ENCODE peak calls at places on chromosome 14, in seven cellular contexts. V is progenitor cell of endocrine pancreas; A is stomach; O is HFFc6; X is lung; K is AG04450; M is CD4-positive, alpha-beta T cell. E is an unnamed sample.

GRCh38 chr14:20434701-20435453 is 1.1 kb downstream of the KLHL33 start:
- DNase-seq in V (no peak), A (no peak), O (no peak), X (no peak), K (no peak), M (no peak), E (no peak)

GRCh38 chr14:104702106-104702505 is 12.7 kb downstream of the INF2 start:
- DNase-seq in V (no peak), A (no peak), O (no peak), X (no peak), K (no peak), M (no peak), E (no peak)

GRCh38 chr14:61455351-61455750 is 134.0 kb downstream of the PRKCH start:
- DNase-seq in V (no peak), A (no peak), O (no peak), X (peak; percentile 23), K (no peak), M (no peak), E (no peak)

GRCh38 chr14:51210594-51210993 is 29.5 kb upstream of the TMX1 start:
- DNase-seq in V (no peak), A (no peak), O (no peak), X (no peak), K (no peak), M (no peak), E (no peak)

GRCh38 chr14:104891121-104891551 is 26.1 kb downstream of the CEP170B start:
- DNase-seq in V (no peak), A (no peak), O (no peak), X (no peak), K (no peak), M (no peak), E (no peak)

GRCh38 chr14:89186850-89187376 is 230.1 kb downstream of the FOXN3 start:
- DNase-seq in V (no peak), A (no peak), O (no peak), X (no peak), K (no peak), M (no peak), E (peak; percentile 44)

GRCh38 chr14:94880805-94881204 is 110.9 kb upstream of the GSC start:
- DNase-seq in V (no peak), A (no peak), O (no peak), X (no peak), K (no peak), M (no peak), E (no peak)

GRCh38 chr14:37585101-37585479 is 10.0 kb downstream of the FOXA1 start:
- DNase-seq in V (no peak), A (peak; percentile 69), O (no peak), X (no peak), K (no peak), M (no peak), E (no peak)

GRCh38 chr14:20841096-20841495 is 38.5 kb upstream of the RNASE1 start:
- DNase-seq in V (no peak), A (no peak), O (no peak), X (no peak), K (no peak), M (no peak), E (no peak)

GRCh38 chr14:99164712-99165111 is 107.3 kb downstream of the BCL11B start:
- DNase-seq in V (no peak), A (peak; percentile 16), O (no peak), X (no peak), K (no peak), M (no peak), E (no peak)

GRCh38 chr14:64194404-64194803 is 99.8 kb downstream of the ESR2 start:
- DNase-seq in V (no peak), A (no peak), O (no peak), X (no peak), K (no peak), M (no peak), E (no peak)

GRCh38 chr14:76654573-76654955 is 106.7 kb upstream of the VASH1 start:
- DNase-seq in V (no peak), A (no peak), O (no peak), X (no peak), K (no peak), M (no peak), E (no peak)

GRCh38 chr14:82075566-82075965 is 541.9 kb upstream of the SEL1L start:
- DNase-seq in V (peak; percentile 77), A (peak; percentile 27), O (no peak), X (no peak), K (no peak), M (no peak), E (no peak)

GRCh38 chr14:92960706-92961566 is 38.0 kb downstream of the CHGA start:
- DNase-seq in V (no peak), A (no peak), O (peak; percentile 44), X (no peak), K (peak; percentile 11), M (no peak), E (no peak)

GRCh38 chr14:52987514-52987913 is 36.7 kb upstream of the FERMT2 start:
- DNase-seq in V (no peak), A (no peak), O (no peak), X (no peak), K (no peak), M (no peak), E (no peak)

GRCh38 chr14:96423446-96424103 is 31.6 kb downstream of the AK7 start:
- DNase-seq in V (no peak), A (no peak), O (no peak), X (no peak), K (no peak), M (no peak), E (no peak)

GRCh38 chr14:77184396-77185092 is 2.9 kb downstream of the TMEM63C start:
- DNase-seq in V (no peak), A (no peak), O (no peak), X (no peak), K (no peak), M (no peak), E (no peak)

GRCh38 chr14:34906287-34906686 is 31.1 kb upstream of the BAZ1A start:
- DNase-seq in V (no peak), A (no peak), O (no peak), X (no peak), K (no peak), M (no peak), E (no peak)

GRCh38 chr14:34501997-34502396 is 37.5 kb downstream of the EAPP start:
- DNase-seq in V (no peak), A (no peak), O (no peak), X (no peak), K (no peak), M (no peak), E (no peak)

GRCh38 chr14:76261371-76261811 is 109.7 kb downstream of the GPATCH2L start:
- DNase-seq in V (no peak), A (no peak), O (no peak), X (no peak), K (no peak), M (no peak), E (no peak)

GRCh38 chr14:54627325-54627717 is 60.4 kb downstream of the SAMD4A start:
- DNase-seq in V (no peak), A (no peak), O (no peak), X (no peak), K (no peak), M (no peak), E (no peak)

GRCh38 chr14:75059642-75060041 is 4.2 kb downstream of the ACYP1 start:
- DNase-seq in V (no peak), A (no peak), O (peak; percentile 50), X (no peak), K (no peak), M (no peak), E (no peak)

GRCh38 chr14:95282354-95282985 is 37.2 kb downstream of the CLMN start:
- DNase-seq in V (no peak), A (no peak), O (no peak), X (no peak), K (no peak), M (no peak), E (no peak)

GRCh38 chr14:99094901-99095300 is 177.1 kb downstream of the BCL11B start:
- DNase-seq in V (no peak), A (no peak), O (no peak), X (no peak), K (no peak), M (no peak), E (no peak)

GRCh38 chr14:104292084-104292970 is 153.9 kb downstream of the KIF26A start:
- DNase-seq in V (no peak), A (no peak), O (no peak), X (no peak), K (no peak), M (no peak), E (no peak)

GRCh38 chr14:88326352-88327103 is 3.5 kb upstream of the KCNK10 start:
- DNase-seq in V (no peak), A (no peak), O (no peak), X (no peak), K (no peak), M (no peak), E (no peak)

GRCh38 chr14:104150201-104151027 is 12.0 kb downstream of the KIF26A start:
- DNase-seq in V (no peak), A (no peak), O (no peak), X (no peak), K (no peak), M (no peak), E (no peak)

GRCh38 chr14:92973265-92973797 is 50.4 kb downstream of the CHGA start:
- DNase-seq in V (peak; percentile 51), A (peak; percentile 62), O (peak; percentile 95), X (peak; percentile 70), K (no peak), M (no peak), E (no peak)

GRCh38 chr14:90274019-90274418 is 17.7 kb downstream of the PSMC1 start:
- DNase-seq in V (no peak), A (no peak), O (no peak), X (no peak), K (no peak), M (no peak), E (no peak)
- TF ChIP-seq CTCF in V (no peak), A (no peak), O (no peak), X (no peak), K (no peak), M (no peak), E (no peak)

GRCh38 chr14:101737414-101738367 is 23.8 kb upstream of the PPP2R5C start:
- DNase-seq in V (no peak), A (no peak), O (no peak), X (peak; percentile 16), K (no peak), M (peak; percentile 52), E (no peak)
- TF ChIP-seq CTCF in V (no peak), A (no peak), O (peak; percentile 50), X (no peak), K (no peak), M (peak; percentile 39), E (no peak)

GRCh38 chr14:31934767-31935266 is 142.3 kb upstream of the ARHGAP5 start:
- DNase-seq in V (no peak), A (no peak), O (peak; percentile 15), X (no peak), K (no peak), M (no peak), E (no peak)
- TF ChIP-seq CTCF in V (peak; percentile 48), A (no peak), O (peak; percentile 59), X (no peak), K (peak; percentile 43), M (no peak), E (no peak)

DNA sequence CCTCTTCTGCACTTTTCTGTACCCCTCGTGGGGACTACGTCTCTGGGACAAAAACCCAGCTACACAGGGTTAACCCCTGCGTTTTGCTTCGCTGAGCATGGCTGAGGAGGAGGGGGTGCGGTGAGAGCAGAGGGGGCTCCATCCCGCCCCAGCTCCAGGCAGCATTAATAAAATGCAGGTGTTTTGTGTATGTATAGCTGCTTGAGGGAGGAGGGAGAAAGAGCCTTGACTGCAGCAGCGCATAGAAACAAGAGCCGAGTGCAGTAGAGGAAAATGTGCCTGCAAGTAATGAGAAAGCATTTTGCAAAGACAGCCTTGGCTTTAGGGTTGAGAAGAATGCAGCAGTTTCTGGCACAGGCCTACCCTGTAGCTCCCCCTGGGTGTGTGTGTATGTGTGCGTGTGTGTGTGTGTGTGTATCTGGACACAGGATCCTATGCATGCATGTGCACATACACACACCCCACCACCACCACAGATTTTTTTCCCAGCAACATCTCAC is 103.9 kb downstream of the ZFP36L1 start:
- DNase-seq in V (no peak), A (no peak), O (peak; percentile 46), X (no peak), K (no peak), M (no peak), E (no peak)
- TF ChIP-seq CTCF in V (no peak), A (no peak), O (peak; percentile 24), X (no peak), K (peak; percentile 32), M (no peak), E (no peak)